ENCODE peak calls at places on chromosomes 3 and 15, in ten cellular contexts. G is fibroblast of mammary gland, K is glutamatergic neuron, Q is HCT116, B is astrocyte of the spinal cord, D is fibroblast of villous mesenchyme, X is GM12865, T is left ventricle myocardium inferior, C is GM13977, W is Calu3. M is an unnamed sample.

GRCh38 chr3:153130312-153130977 is 31.6 kb upstream of the RAP2B start:
- DNase-seq in G (peak; percentile 84), K (no peak), Q (peak; percentile 57), B (peak; percentile 83), D (peak; percentile 62), X (peak; percentile 53), T (no peak), C (peak; percentile 37), W (no peak), M (no peak)

GRCh38 chr15:39976291-39977274 is 42.7 kb downstream of the EIF2AK4 start:
- DNase-seq in G (peak; percentile 60), K (peak; percentile 74), Q (no peak), B (peak; percentile 64), D (peak; percentile 58), X (no peak), T (peak; percentile 74), C (peak; percentile 40), W (peak; percentile 51), M (no peak)

GRCh38 chr3:114418107-114418506 is 124.3 kb downstream of the TIGIT start:
- DNase-seq in G (peak; percentile 72), K (no peak), Q (no peak), B (no peak), D (no peak), X (peak; percentile 60), T (no peak), C (peak; percentile 6), W (no peak), M (no peak)

GRCh38 chr3:192933779-192934456 is 16.3 kb upstream of the MB21D2 start:
- DNase-seq in G (no peak), K (no peak), Q (no peak), B (peak; percentile 33), D (no peak), X (no peak), T (no peak), C (no peak), W (no peak), M (no peak)

GRCh38 chr3:125379483-125379882 is 4.4 kb upstream of the ZNF148 start:
- DNase-seq in G (no peak), K (no peak), Q (no peak), B (no peak), D (no peak), X (no peak), T (no peak), C (no peak), W (no peak), M (no peak)

GRCh38 chr15:25410649-25411048 is 28.2 kb downstream of the UBE3A start:
- DNase-seq in G (peak; percentile 58), K (no peak), Q (no peak), B (no peak), D (peak; percentile 90), X (no peak), T (no peak), C (no peak), W (no peak), M (no peak)

GRCh38 chr3:99751649-99752048 is 66.0 kb upstream of the CMSS1 start:
- DNase-seq in G (peak; percentile 88), K (no peak), Q (no peak), B (peak; percentile 88), D (peak; percentile 51), X (no peak), T (no peak), C (no peak), W (no peak), M (no peak)

GRCh38 chr3:20056727-20057611 is 16.7 kb downstream of the KAT2B start:
- DNase-seq in G (peak; percentile 96), K (no peak), Q (no peak), B (peak; percentile 52), D (peak; percentile 69), X (peak; percentile 65), T (no peak), C (no peak), W (no peak), M (peak; percentile 52)

DNA sequence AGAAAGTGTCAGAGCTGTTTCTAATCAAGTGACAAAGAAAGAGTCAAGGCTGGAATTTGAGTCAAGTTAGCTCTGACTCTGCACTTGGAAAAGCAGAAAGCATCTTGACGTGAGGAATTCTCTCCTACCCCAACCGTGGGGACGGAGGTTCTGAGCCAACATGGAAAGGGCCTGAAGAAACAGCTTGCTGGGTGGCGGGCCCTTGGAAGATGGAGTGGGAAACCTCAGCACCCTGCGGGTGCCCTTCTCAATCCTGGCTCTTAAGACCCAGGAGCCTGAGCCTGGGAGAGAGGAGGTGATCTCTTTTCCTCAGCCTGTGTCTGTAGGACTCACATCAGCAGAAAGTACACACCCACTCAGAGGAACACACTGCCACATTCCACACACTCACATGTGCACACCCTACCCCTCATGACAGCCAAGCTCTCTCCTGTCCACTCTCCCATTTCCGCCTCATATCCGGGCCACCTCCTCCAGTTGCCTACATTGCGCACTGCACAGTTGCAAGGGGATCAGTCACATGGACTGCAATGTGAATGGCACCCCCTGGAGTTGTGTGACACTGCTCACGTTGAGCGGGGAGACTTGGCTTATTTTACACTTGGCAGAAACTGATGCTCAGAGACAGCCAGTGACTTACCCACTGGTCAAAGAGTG is 101.6 kb upstream of the SLC6A6 start:
- DNase-seq in G (peak; percentile 11), K (no peak), Q (no peak), B (no peak), D (no peak), X (no peak), T (no peak), C (no peak), W (no peak), M (no peak)
- TF ChIP-seq CTCF in G (no peak), K (no peak), Q (no peak), B (no peak), D (no peak), X (no peak), T (no peak), C (no peak), W (no peak), M (no peak)

GRCh38 chr15:101017041-101017754 is 98.0 kb downstream of the LRRK1 start:
- DNase-seq in G (no peak), K (no peak), Q (no peak), B (no peak), D (no peak), X (no peak), T (no peak), C (no peak), W (peak; percentile 23), M (peak; percentile 12)
- TF ChIP-seq CTCF in G (peak; percentile 10), K (no peak), Q (no peak), B (peak; percentile 16), D (peak; percentile 20), X (no peak), T (no peak), C (peak; percentile 27), W (no peak), M (peak; percentile 20)

GRCh38 chr15:41804920-41805666 is 22.8 kb upstream of the JMJD7 start:
- DNase-seq in G (no peak), K (no peak), Q (no peak), B (peak; percentile 22), D (peak; percentile 49), X (no peak), T (no peak), C (no peak), W (no peak), M (no peak)

GRCh38 chr15:41809121-41809520 is 18.8 kb upstream of the JMJD7 start:
- DNase-seq in G (peak; percentile 39), K (no peak), Q (no peak), B (no peak), D (no peak), X (no peak), T (no peak), C (no peak), W (no peak), M (no peak)

GRCh38 chr15:41804361-41804760 is 23.5 kb upstream of the JMJD7 start:
- DNase-seq in G (no peak), K (no peak), Q (no peak), B (no peak), D (peak; percentile 64), X (no peak), T (no peak), C (no peak), W (no peak), M (no peak)

GRCh38 chr15:41805711-41806110 is 22.2 kb upstream of the JMJD7 start:
- DNase-seq in G (no peak), K (no peak), Q (no peak), B (no peak), D (no peak), X (no peak), T (no peak), C (no peak), W (no peak), M (no peak)

DNA sequence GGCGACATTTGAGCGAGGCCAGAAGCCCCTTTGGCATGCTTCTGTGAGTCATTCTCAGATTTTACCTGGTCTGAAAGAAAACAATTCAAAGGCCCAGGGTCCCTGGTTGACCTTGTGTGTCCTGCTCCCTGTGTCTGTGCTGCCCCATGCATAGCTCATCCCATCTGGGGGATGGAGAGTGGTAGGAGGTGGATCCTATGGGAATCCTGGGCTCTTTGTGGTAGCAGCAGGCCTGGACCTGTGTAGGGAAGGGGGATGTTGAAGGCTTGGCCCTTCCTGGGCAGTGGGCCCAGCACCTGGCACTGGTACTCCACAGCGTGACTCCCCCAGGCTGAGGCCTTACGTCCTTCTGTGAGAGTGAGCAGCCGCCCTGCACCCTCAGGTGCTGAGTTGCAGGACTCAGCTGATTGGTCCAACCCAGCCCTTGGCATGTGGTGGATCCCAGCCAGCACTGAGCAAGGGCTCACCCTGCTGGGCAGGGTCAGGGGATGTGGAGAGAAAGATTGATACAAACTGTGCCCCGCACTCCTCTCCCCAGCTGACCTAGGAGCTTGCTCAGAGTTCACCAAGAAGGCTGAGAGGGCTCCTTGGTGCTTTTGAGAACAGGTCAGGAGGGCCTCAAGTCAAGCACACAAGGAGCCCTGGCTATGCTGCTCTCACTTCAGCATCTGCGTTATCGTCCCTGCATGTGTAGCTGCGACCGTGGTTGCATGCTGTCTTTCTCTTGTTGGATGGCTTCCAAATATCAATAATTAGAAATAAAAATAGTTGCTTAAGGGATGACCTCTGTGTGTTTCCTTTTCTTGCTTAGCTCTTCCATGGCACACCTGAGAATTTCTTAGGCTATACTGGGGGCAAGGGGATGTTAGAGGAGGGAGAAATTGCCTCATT is 21.4 kb upstream of the JMJD7 start:
- DNase-seq in G (no peak), K (no peak), Q (peak; percentile 24), B (no peak), D (no peak), X (no peak), T (peak; percentile 34), C (no peak), W (no peak), M (no peak)
- TF ChIP-seq CTCF in G (no peak), K (no peak), Q (peak; percentile 57), B (peak; percentile 2), D (peak; percentile 2), X (no peak), T (peak; percentile 31), C (no peak), W (no peak), M (no peak)

DNA sequence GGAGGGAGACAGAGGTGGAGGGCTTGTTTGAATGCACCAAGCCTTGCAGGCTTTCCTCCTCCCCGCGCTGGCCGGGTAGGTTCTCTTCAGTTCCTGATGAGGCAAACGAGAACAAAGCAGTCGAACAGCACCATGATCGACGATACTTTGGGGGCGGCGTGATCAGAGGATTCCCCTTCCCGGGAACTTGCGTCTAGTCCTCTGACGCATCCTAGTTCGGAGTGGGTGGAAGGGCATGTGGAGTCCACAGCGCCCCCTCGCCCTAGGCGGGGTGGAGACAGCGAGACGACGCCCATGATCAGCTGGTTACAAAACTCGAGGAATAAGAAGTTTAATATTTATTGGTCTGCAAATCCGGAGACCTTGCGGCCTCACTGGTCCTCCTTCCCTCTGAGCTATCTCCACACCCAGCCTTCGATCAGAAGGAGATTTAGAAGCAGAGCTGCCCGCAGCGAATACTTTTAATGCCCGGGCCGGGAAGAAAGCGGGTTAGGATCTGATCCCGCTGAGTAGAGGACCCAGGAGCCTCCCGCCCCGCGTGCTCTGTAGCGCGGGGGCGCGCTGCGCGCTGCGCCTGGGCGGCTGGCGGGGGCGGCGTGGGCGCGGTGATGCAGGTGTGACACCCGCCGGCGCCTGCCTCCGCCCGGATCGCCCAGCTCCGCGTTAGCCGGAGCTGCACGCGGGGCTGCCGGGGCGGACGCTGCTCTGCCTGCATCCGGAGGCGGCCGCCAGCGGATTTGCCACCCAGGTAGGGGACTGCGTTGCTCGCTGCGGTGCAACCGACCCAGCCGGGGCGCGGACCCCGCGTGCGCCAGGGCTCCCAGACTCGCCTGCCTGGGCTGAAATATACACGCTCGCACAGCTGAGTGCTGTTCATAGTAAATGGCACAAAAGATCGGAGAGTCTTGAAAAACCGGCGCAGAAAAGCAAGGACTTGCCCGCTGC is at the start of gene SV2B:
- DNase-seq in G (peak; percentile 58), K (peak; percentile 74), Q (no peak), B (peak; percentile 5), D (peak; percentile 18), X (peak; percentile 58), T (peak; percentile 27), C (peak; percentile 71), W (peak; percentile 59), M (peak; percentile 69)
- TF ChIP-seq CTCF in G (peak; percentile 12), K (no peak), Q (no peak), B (peak; percentile 21), D (no peak), X (peak; percentile 29), T (peak; percentile 21), C (peak; percentile 49), W (no peak), M (peak; percentile 39)